ENCODE peak calls at places on chromosomes 2 and 18, in ten cellular contexts. U is HepG2, A is H9, P is GM23248, J is fibroblast of lung, M is neuronal stem cell, B is SK-N-SH, X is K562, Z is IMR-90, F is PC-3. H is an unnamed sample.

GRCh38 chr18:48866028-48866733 is 84.6 kb downstream of the SMAD7 start:
- DNase-seq in U (no peak), A (no peak), P (peak; percentile 71), J (peak; percentile 80), M (no peak), B (peak; percentile 90), X (no peak), Z (peak; percentile 85), F (no peak), H (peak; percentile 82)

GRCh38 chr2:74884118-74884517 is 50.2 kb downstream of the HK2 start:
- DNase-seq in U (no peak), A (no peak), P (no peak), J (no peak), M (no peak), B (no peak), X (no peak), Z (no peak), F (no peak), H (no peak)

GRCh38 chr2:23900927-23901322 is 26.0 kb downstream of the ATAD2B start:
- DNase-seq in U (peak; percentile 22), A (no peak), P (peak; percentile 91), J (peak; percentile 89), M (no peak), B (no peak), X (peak; percentile 15), Z (peak; percentile 94), F (peak; percentile 78), H (no peak)

GRCh38 chr2:176080540-176081355 is 3.0 kb downstream of the EVX2 start:
- DNase-seq in U (no peak), A (peak; percentile 58), P (peak; percentile 75), J (no peak), M (no peak), B (peak; percentile 43), X (no peak), Z (no peak), F (no peak), H (peak; percentile 72)

GRCh38 chr2:47112665-47113435 is 42.3 kb downstream of the STPG4 start:
- DNase-seq in U (no peak), A (no peak), P (no peak), J (no peak), M (no peak), B (no peak), X (no peak), Z (no peak), F (no peak), H (no peak)

GRCh38 chr2:23632831-23633395 is 247.9 kb downstream of the KLHL29 start:
- DNase-seq in U (no peak), A (no peak), P (no peak), J (no peak), M (no peak), B (no peak), X (no peak), Z (no peak), F (no peak), H (peak; percentile 26)

GRCh38 chr2:112216158-112216557 is 38.7 kb downstream of the ZC3H8 start:
- DNase-seq in U (peak; percentile 58), A (no peak), P (peak; percentile 34), J (peak; percentile 9), M (no peak), B (peak; percentile 9), X (no peak), Z (peak; percentile 18), F (peak; percentile 26), H (no peak)

GRCh38 chr2:69250981-69251380 is 136.0 kb downstream of the GFPT1 start:
- DNase-seq in U (no peak), A (no peak), P (peak; percentile 48), J (no peak), M (no peak), B (no peak), X (no peak), Z (no peak), F (no peak), H (no peak)

GRCh38 chr2:231353469-231353868 is 42.0 kb upstream of the B3GNT7 start:
- DNase-seq in U (no peak), A (no peak), P (no peak), J (no peak), M (no peak), B (no peak), X (no peak), Z (no peak), F (no peak), H (peak; percentile 57)

GRCh38 chr2:21424375-21424774 is 300.6 kb downstream of the TDRD15 start:
- DNase-seq in U (no peak), A (no peak), P (no peak), J (no peak), M (no peak), B (no peak), X (no peak), Z (no peak), F (no peak), H (no peak)

GRCh38 chr2:18623782-18624181 is 34.4 kb upstream of the NT5C1B start:
- DNase-seq in U (no peak), A (no peak), P (peak; percentile 77), J (peak; percentile 71), M (no peak), B (no peak), X (no peak), Z (peak; percentile 72), F (peak; percentile 79), H (no peak)

GRCh38 chr18:9683418-9684396 is 24.4 kb upstream of the RAB31 start:
- DNase-seq in U (peak; percentile 26), A (no peak), P (peak; percentile 89), J (peak; percentile 75), M (no peak), B (no peak), X (no peak), Z (peak; percentile 70), F (peak; percentile 89), H (no peak)

GRCh38 chr18:79905389-79905911 is 46.0 kb downstream of the SLC66A2 start:
- DNase-seq in U (no peak), A (peak; percentile 23), P (peak; percentile 13), J (peak; percentile 48), M (no peak), B (no peak), X (no peak), Z (peak; percentile 54), F (no peak), H (peak; percentile 41)

GRCh38 chr2:44388877-44389276 is 27.1 kb downstream of the CAMKMT start:
- DNase-seq in U (no peak), A (no peak), P (no peak), J (no peak), M (no peak), B (no peak), X (no peak), Z (no peak), F (no peak), H (peak; percentile 18)

GRCh38 chr2:44392338-44392943 is 30.7 kb downstream of the CAMKMT start:
- DNase-seq in U (peak; percentile 47), A (no peak), P (peak; percentile 68), J (peak; percentile 9), M (peak; percentile 43), B (peak; percentile 41), X (no peak), Z (peak; percentile 21), F (peak; percentile 73), H (no peak)

GRCh38 chr2:44389895-44390294 is 28.1 kb downstream of the CAMKMT start:
- DNase-seq in U (no peak), A (no peak), P (peak; percentile 19), J (no peak), M (no peak), B (no peak), X (no peak), Z (no peak), F (peak; percentile 43), H (no peak)
- H3K27ac ChIP-seq in U (no peak overlapping the region), A (no peak overlapping the region), P (no peak overlapping the region), J (no peak overlapping the region), M (no peak overlapping the region), B (no peak overlapping the region), X (no peak overlapping the region), Z (no peak overlapping the region), F (no peak overlapping the region), H (no peak overlapping the region)

GRCh38 chr2:237496428-237496827 is 9.4 kb downstream of the MLPH start:
- DNase-seq in U (no peak), A (no peak), P (no peak), J (no peak), M (no peak), B (no peak), X (no peak), Z (no peak), F (no peak), H (peak; percentile 49)
- H3K4me1 ChIP-seq in U (no peaks in the 10 kb centered on the region), A (peaks cover 4% of the 10 kb centered on the region), P (peaks cover 38% of the 10 kb centered on the region), J (peaks cover 9% of the 10 kb centered on the region), M (peaks cover 4% of the 10 kb centered on the region), B (peaks cover 12% of the 10 kb centered on the region), X (no peaks in the 10 kb centered on the region), Z (peaks cover 16% of the 10 kb centered on the region), F (peaks cover 41% of the 10 kb centered on the region), H (no peaks in the 10 kb centered on the region)

GRCh38 chr18:39942702-39943101 is 2012.3 kb upstream of the PIK3C3 start:
- DNase-seq in U (no peak), A (no peak), P (no peak), J (no peak), M (no peak), B (no peak), X (no peak), Z (no peak), F (no peak), H (no peak)
- H3K9ac ChIP-seq in U (no peak overlapping the region), A (no peak overlapping the region), P (no peak overlapping the region), J (no peak overlapping the region), M (no peak overlapping the region), B (no peak overlapping the region), X (no peak overlapping the region), Z (no peak overlapping the region), F (no peak overlapping the region), H (no peak overlapping the region)

GRCh38 chr2:165846056-165846455 is 52.0 kb upstream of the GALNT3 start:
- DNase-seq in U (no peak), A (no peak), P (no peak), J (no peak), M (no peak), B (no peak), X (no peak), Z (no peak), F (no peak), H (no peak)

GRCh38 chr2:165847001-165847400 is 53.0 kb upstream of the GALNT3 start:
- DNase-seq in U (no peak), A (no peak), P (no peak), J (no peak), M (no peak), B (no peak), X (no peak), Z (no peak), F (peak; percentile 28), H (no peak)

GRCh38 chr2:165840333-165840958 is 46.4 kb upstream of the GALNT3 start:
- DNase-seq in U (no peak), A (no peak), P (no peak), J (no peak), M (no peak), B (no peak), X (no peak), Z (no peak), F (no peak), H (no peak)

GRCh38 chr2:165839610-165840009 is 45.6 kb upstream of the GALNT3 start:
- DNase-seq in U (no peak), A (no peak), P (peak; percentile 56), J (peak; percentile 54), M (no peak), B (no peak), X (no peak), Z (peak; percentile 81), F (peak; percentile 73), H (no peak)

DNA sequence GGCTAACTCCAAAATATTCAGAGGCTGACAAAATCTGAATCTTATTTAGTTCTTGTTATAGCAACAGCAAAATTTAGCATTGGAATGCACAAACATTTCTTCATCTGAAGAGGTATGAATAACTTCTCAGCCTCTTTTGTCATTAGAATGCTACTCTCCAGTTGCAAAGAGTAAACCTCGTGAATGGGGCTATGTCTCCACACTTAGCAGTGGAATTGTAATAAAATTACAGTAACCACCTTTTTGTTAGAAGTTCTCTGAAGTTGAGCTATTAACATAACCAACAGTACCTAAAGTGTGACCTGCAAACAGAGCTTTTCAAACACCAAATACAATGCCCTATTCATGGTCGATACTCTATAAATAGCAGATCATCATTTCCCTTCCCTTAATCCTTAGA is 50.2 kb upstream of the GALNT3 start:
- DNase-seq in U (no peak), A (no peak), P (no peak), J (no peak), M (no peak), B (no peak), X (no peak), Z (no peak), F (no peak), H (no peak)
- H3K27ac ChIP-seq in U (no peak overlapping the region), A (peak overlapping the region; percentile 80), P (no peak overlapping the region), J (no peak overlapping the region), M (no peak overlapping the region), B (no peak overlapping the region), X (no peak overlapping the region), Z (no peak overlapping the region), F (no peak overlapping the region), H (no peak overlapping the region)

H was measured in kidney.